ENCODE peak calls at places on chromosome 12, in four cellular contexts. One of them, this sample, is unnamed.

GRCh38 chr12:2049604-2050540 is 2.9 kb upstream of the CACNA1C start:
- DNase-seq in astrocyte of the spinal cord: no peak
- DNase-seq in fibroblast of mammary gland: peak
- DNase-seq in omental fat pad: no peak
- DNase-seq in this sample: no peak

GRCh38 chr12:54958048-54958658 is 26.4 kb downstream of the TESPA1 start:
- DNase-seq in astrocyte of the spinal cord: peak
- DNase-seq in fibroblast of mammary gland: peak
- DNase-seq in omental fat pad: no peak
- DNase-seq in this sample: peak

GRCh38 chr12:13194462-13195110 is 1.9 kb upstream of the EMP1 start:
- DNase-seq in astrocyte of the spinal cord: no peak
- DNase-seq in fibroblast of mammary gland: peak
- DNase-seq in omental fat pad: no peak
- DNase-seq in this sample: peak

GRCh38 chr12:122527478-122527944 is 462 bp downstream of the KNTC1 start:
- DNase-seq in astrocyte of the spinal cord: no peak
- DNase-seq in fibroblast of mammary gland: peak
- DNase-seq in omental fat pad: no peak
- DNase-seq in this sample: peak

GRCh38 chr12:119652665-119653064 is 15.3 kb upstream of the PRKAB1 start:
- DNase-seq in astrocyte of the spinal cord: no peak
- DNase-seq in fibroblast of mammary gland: no peak
- DNase-seq in omental fat pad: no peak
- DNase-seq in this sample: no peak

GRCh38 chr12:63893170-63893569 is 48.7 kb downstream of the SRGAP1 start:
- DNase-seq in astrocyte of the spinal cord: no peak
- DNase-seq in fibroblast of mammary gland: no peak
- DNase-seq in omental fat pad: no peak
- DNase-seq in this sample: no peak

GRCh38 chr12:121560392-121561021 is 20.3 kb downstream of the KDM2B start:
- DNase-seq in astrocyte of the spinal cord: no peak
- DNase-seq in fibroblast of mammary gland: no peak
- DNase-seq in omental fat pad: no peak
- DNase-seq in this sample: no peak

GRCh38 chr12:66688836-66689439 is 10.1 kb upstream of the GRIP1 start:
- DNase-seq in astrocyte of the spinal cord: peak
- DNase-seq in fibroblast of mammary gland: peak
- DNase-seq in omental fat pad: no peak
- DNase-seq in this sample: peak

GRCh38 chr12:49540229-49541139 is 1.7 kb downstream of the KCNH3 start:
- DNase-seq in astrocyte of the spinal cord: no peak
- DNase-seq in fibroblast of mammary gland: no peak
- DNase-seq in omental fat pad: no peak
- DNase-seq in this sample: no peak

GRCh38 chr12:1197264-1198018 is 206.4 kb downstream of the ERC1 start:
- DNase-seq in astrocyte of the spinal cord: peak
- DNase-seq in fibroblast of mammary gland: peak
- DNase-seq in omental fat pad: no peak
- DNase-seq in this sample: peak

GRCh38 chr12:12560587-12561304 is 1.9 kb downstream of the DUSP16 start:
- DNase-seq in astrocyte of the spinal cord: peak
- DNase-seq in fibroblast of mammary gland: peak
- DNase-seq in omental fat pad: no peak
- DNase-seq in this sample: peak

GRCh38 chr12:32027684-32028355 is 68.6 kb downstream of the RESF1 start:
- DNase-seq in astrocyte of the spinal cord: no peak
- DNase-seq in fibroblast of mammary gland: no peak
- DNase-seq in omental fat pad: no peak
- DNase-seq in this sample: no peak

GRCh38 chr12:18805516-18806248 is 67.8 kb downstream of the CAPZA3 start:
- DNase-seq in astrocyte of the spinal cord: no peak
- DNase-seq in fibroblast of mammary gland: no peak
- DNase-seq in omental fat pad: no peak
- DNase-seq in this sample: no peak

GRCh38 chr12:5226581-5226980 is 182.9 kb downstream of the KCNA5 start:
- DNase-seq in astrocyte of the spinal cord: no peak
- DNase-seq in fibroblast of mammary gland: no peak
- DNase-seq in omental fat pad: no peak
- DNase-seq in this sample: no peak

GRCh38 chr12:97941686-97942354 is 479.2 kb downstream of the RMST start:
- DNase-seq in astrocyte of the spinal cord: no peak
- DNase-seq in fibroblast of mammary gland: peak
- DNase-seq in omental fat pad: no peak
- DNase-seq in this sample: no peak

GRCh38 chr12:126588586-126589249 is 1523.5 kb downstream of the AACS start:
- DNase-seq in astrocyte of the spinal cord: peak
- DNase-seq in fibroblast of mammary gland: peak
- DNase-seq in omental fat pad: no peak
- DNase-seq in this sample: no peak

GRCh38 chr12:118979763-118980406 is 1.5 kb upstream of the SRRM4 start:
- DNase-seq in astrocyte of the spinal cord: peak
- DNase-seq in fibroblast of mammary gland: peak
- DNase-seq in omental fat pad: no peak
- DNase-seq in this sample: peak

GRCh38 chr12:96224219-96224615 is 30.0 kb downstream of the ELK3 start:
- DNase-seq in astrocyte of the spinal cord: peak
- DNase-seq in fibroblast of mammary gland: no peak
- DNase-seq in omental fat pad: no peak
- DNase-seq in this sample: no peak

GRCh38 chr12:59383426-59383822 is 212.4 kb upstream of the SLC16A7 start:
- DNase-seq in astrocyte of the spinal cord: no peak
- DNase-seq in fibroblast of mammary gland: peak
- DNase-seq in omental fat pad: no peak
- DNase-seq in this sample: peak

GRCh38 chr12:101552277-101552676 is 42.5 kb upstream of the MYBPC1 start:
- DNase-seq in astrocyte of the spinal cord: no peak
- DNase-seq in fibroblast of mammary gland: peak
- DNase-seq in omental fat pad: no peak
- DNase-seq in this sample: peak

GRCh38 chr12:71760471-71760870 is 5.8 kb downstream of the RAB21 start:
- DNase-seq in astrocyte of the spinal cord: no peak
- DNase-seq in fibroblast of mammary gland: no peak
- DNase-seq in omental fat pad: no peak
- DNase-seq in this sample: no peak

GRCh38 chr12:109389146-109389545 is 41.4 kb downstream of the MYO1H start:
- DNase-seq in astrocyte of the spinal cord: no peak
- DNase-seq in fibroblast of mammary gland: no peak
- DNase-seq in omental fat pad: no peak
- DNase-seq in this sample: no peak

GRCh38 chr12:61220337-61220736 is 1039.9 kb upstream of the USP15 start:
- DNase-seq in astrocyte of the spinal cord: no peak
- DNase-seq in fibroblast of mammary gland: no peak
- DNase-seq in omental fat pad: no peak
- DNase-seq in this sample: no peak

GRCh38 chr12:103771466-103771865 is 69.6 kb downstream of the NT5DC3 start:
- DNase-seq in astrocyte of the spinal cord: peak
- DNase-seq in fibroblast of mammary gland: peak
- DNase-seq in omental fat pad: no peak
- DNase-seq in this sample: peak

GRCh38 chr12:97748298-97748697 is 285.7 kb downstream of the RMST start:
- DNase-seq in astrocyte of the spinal cord: no peak
- DNase-seq in fibroblast of mammary gland: no peak
- DNase-seq in omental fat pad: no peak
- DNase-seq in this sample: no peak

GRCh38 chr12:52524898-52525591 is 4.9 kb upstream of the KRT5 start:
- DNase-seq in astrocyte of the spinal cord: no peak
- DNase-seq in fibroblast of mammary gland: no peak
- DNase-seq in omental fat pad: no peak
- DNase-seq in this sample: no peak

GRCh38 chr12:14824012-14824634 is 10.1 kb upstream of the SMCO3 start:
- DNase-seq in astrocyte of the spinal cord: no peak
- DNase-seq in fibroblast of mammary gland: peak
- DNase-seq in omental fat pad: no peak
- DNase-seq in this sample: peak

GRCh38 chr12:21751517-21751916 is 23.0 kb downstream of the KCNJ8 start:
- DNase-seq in astrocyte of the spinal cord: peak
- DNase-seq in fibroblast of mammary gland: peak
- DNase-seq in omental fat pad: no peak
- DNase-seq in this sample: peak

GRCh38 chr12:100797786-100798580 is 3.4 kb downstream of the ANO4 start:
- DNase-seq in astrocyte of the spinal cord: no peak
- DNase-seq in fibroblast of mammary gland: no peak
- DNase-seq in omental fat pad: no peak
- DNase-seq in this sample: no peak

GRCh38 chr12:84913151-84913550 is 552 bp upstream of the SLC6A15 start:
- DNase-seq in astrocyte of the spinal cord: peak
- DNase-seq in fibroblast of mammary gland: peak
- DNase-seq in omental fat pad: no peak
- DNase-seq in this sample: peak

GRCh38 chr12:84910549-84911241 is 1.9 kb downstream of the SLC6A15 start:
- DNase-seq in astrocyte of the spinal cord: peak
- DNase-seq in fibroblast of mammary gland: peak
- DNase-seq in omental fat pad: no peak
- DNase-seq in this sample: peak

GRCh38 chr12:84911331-84912190 is 1.0 kb downstream of the SLC6A15 start:
- DNase-seq in astrocyte of the spinal cord: peak
- DNase-seq in fibroblast of mammary gland: peak
- DNase-seq in omental fat pad: no peak
- DNase-seq in this sample: peak

DNA sequence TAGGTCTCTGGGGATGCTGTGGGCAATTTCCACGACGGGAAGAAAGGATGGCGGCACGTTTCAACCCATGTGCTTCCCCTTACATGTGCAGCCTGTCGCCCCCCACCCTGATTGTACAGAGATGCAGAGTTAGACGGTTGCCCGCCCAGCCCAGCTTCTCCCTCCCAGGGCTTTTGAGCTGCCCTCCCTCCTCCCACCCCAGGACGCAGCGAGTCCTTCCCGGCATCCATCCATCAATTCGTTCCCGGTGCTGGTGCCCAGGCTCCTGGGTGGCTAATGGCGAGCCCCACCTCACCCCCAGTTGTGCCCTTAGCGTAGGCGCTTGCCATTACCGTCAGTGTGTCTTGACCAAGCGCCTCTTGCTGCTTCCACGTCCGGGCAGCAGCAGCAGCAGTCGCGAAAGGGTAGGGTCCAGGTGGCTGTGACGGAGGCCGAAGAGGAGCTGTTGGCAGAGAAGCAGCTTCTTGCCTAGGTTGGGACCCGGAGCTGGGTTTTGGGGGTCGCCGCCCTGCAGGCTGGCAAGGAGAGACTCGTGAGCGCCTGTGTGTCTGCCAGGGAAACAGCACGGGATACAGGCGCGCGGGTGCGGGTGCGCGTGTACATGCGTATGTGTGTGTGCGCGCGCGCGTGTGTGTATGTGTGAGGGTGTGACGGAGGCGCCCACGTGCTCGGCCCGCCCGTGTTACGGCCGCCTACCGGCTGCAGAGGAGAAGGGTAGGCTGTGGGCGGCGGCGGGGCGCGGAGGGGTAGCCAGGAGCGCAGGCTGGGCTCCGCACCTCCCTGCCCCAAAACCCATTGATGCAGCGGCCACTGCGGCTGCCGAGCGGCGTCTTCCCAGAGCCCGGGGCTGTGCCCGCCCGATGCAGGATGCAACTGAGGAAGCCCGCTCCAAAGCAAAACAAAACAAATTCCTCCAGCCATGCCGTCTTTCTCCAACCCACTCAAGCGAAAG is at the start of gene SLC6A15:
- DNase-seq in astrocyte of the spinal cord: peak
- DNase-seq in fibroblast of mammary gland: peak
- DNase-seq in omental fat pad: no peak
- DNase-seq in this sample: peak
- TF ChIP-seq CTCF in astrocyte of the spinal cord: peak
- TF ChIP-seq CTCF in fibroblast of mammary gland: peak
- TF ChIP-seq CTCF in omental fat pad: no peak
- TF ChIP-seq CTCF in this sample: peak

DNA sequence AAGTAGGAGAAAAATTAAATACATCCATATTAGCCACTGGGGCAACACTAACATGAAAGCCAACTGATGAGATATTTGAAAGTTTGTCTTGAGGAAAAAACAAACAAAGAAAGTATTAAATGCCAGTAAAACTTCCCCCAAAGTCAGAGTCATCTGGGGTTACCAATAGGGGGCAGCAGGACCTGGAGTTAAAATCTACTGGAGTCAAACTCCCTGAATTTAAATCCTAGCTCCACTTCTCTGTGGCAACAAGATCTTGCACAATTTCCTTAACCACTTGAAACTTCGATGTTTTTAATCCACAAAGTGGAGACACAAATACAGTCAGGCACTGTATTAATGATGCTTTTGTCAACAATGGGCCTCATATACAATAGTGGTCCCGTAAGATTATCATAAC is 14.4 kb downstream of the PLEKHG7 start:
- DNase-seq in astrocyte of the spinal cord: peak
- DNase-seq in fibroblast of mammary gland: peak
- DNase-seq in omental fat pad: no peak
- DNase-seq in this sample: peak
- TF ChIP-seq CTCF in astrocyte of the spinal cord: peak
- TF ChIP-seq CTCF in fibroblast of mammary gland: peak
- TF ChIP-seq CTCF in omental fat pad: no peak
- TF ChIP-seq CTCF in this sample: peak

DNA sequence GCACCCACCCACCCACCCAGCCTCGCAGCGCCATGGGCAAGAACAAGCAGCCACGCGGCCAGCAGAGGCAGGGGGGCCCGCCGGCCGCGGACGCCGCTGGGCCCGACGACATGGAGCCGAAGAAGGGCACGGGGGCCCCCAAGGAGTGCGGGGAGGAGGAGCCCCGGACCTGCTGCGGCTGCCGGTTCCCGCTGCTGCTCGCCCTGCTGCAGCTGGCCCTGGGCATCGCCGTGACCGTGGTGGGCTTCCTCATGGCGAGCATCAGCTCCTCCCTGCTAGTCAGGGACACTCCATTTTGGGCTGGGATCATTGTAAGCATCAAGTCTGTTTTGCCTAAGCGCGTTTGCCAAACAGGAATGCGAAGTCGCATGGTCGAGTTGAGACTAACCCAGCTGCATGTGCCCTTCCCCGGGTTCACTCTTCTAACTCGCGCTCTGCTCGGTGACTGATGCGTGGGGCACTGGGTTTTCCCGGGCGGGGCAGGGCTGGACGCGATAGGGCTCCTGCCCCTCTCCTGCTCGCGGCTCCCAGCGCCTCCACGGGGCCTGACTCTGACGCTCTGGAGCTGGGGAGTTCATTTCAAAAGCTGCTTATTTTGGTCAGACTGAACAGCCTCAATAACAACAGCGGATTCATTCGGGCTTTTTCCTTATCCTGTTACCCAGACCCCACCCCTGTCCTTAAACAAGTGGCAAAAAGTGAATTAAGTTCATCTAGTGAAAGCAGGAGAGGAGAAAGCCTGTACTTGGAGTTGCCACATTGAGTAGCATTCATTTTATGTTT is 459 bp downstream of the SSPN start:
- DNase-seq in astrocyte of the spinal cord: peak
- DNase-seq in fibroblast of mammary gland: peak
- DNase-seq in omental fat pad: no peak
- DNase-seq in this sample: peak
- TF ChIP-seq CTCF in astrocyte of the spinal cord: no peak
- TF ChIP-seq CTCF in fibroblast of mammary gland: no peak
- TF ChIP-seq CTCF in omental fat pad: no peak
- TF ChIP-seq CTCF in this sample: no peak

DNA sequence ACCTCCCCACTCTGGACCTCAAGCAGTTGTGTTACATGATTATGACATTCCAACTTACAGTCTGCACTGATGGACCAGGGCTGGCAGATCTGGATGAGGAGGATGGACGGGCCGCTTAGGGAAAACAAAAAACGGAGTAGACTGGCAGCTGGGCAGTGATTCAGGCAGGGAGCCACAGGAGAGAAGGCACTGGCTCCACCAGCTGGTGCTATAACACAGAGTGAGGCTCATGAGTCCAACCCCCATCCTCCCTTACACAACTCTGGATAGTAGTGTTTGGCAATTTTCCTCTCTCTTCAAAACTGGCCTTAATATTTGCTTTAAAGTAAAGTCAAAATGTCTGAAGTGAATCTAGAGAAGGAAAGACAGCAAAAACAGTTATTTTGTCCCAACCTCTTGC is 9.7 kb upstream of the RIC8B start:
- DNase-seq in astrocyte of the spinal cord: no peak
- DNase-seq in fibroblast of mammary gland: peak
- DNase-seq in omental fat pad: no peak
- DNase-seq in this sample: peak
- TF ChIP-seq CTCF in astrocyte of the spinal cord: no peak
- TF ChIP-seq CTCF in fibroblast of mammary gland: no peak
- TF ChIP-seq CTCF in omental fat pad: no peak
- TF ChIP-seq CTCF in this sample: peak

This sample was measured in cardiac fibroblast.